ENCODE peak calls at places on chromosomes 4 and X, in nine cellular contexts. One of them, this sample, is unnamed.

GRCh38 chr4:2768921-2769336 is 12.8 kb upstream of the TNIP2 start:
- DNase-seq in mucosa of descending colon: no peak
- DNase-seq in progenitor cell of endocrine pancreas: no peak
- DNase-seq in epithelial cell of esophagus: no peak
- DNase-seq in psoas muscle: no peak
- DNase-seq in heart right ventricle: no peak
- DNase-seq in AG10803: no peak
- DNase-seq in left lung: no peak
- DNase-seq in tibial artery: no peak
- DNase-seq in this sample: peak

GRCh38 chrX:42739771-42740170 is 38.2 kb downstream of the PPP1R2C start:
- DNase-seq in heart right ventricle: no peak
- DNase-seq in tibial artery: no peak
- DNase-seq in left lung: no peak
- DNase-seq in psoas muscle: no peak
- DNase-seq in epithelial cell of esophagus: no peak
- DNase-seq in mucosa of descending colon: no peak
- DNase-seq in progenitor cell of endocrine pancreas: no peak
- DNase-seq in AG10803: no peak
- DNase-seq in this sample: no peak

GRCh38 chr4:13445841-13446790 is 38.0 kb downstream of the RAB28 start:
- DNase-seq in epithelial cell of esophagus: no peak
- DNase-seq in AG10803: no peak
- DNase-seq in mucosa of descending colon: no peak
- DNase-seq in progenitor cell of endocrine pancreas: no peak
- DNase-seq in left lung: no peak
- DNase-seq in tibial artery: no peak
- DNase-seq in heart right ventricle: no peak
- DNase-seq in psoas muscle: no peak
- DNase-seq in this sample: no peak

GRCh38 chrX:153569475-153569874 is 29.5 kb downstream of the CCNQ start:
- DNase-seq in left lung: no peak
- DNase-seq in psoas muscle: no peak
- DNase-seq in heart right ventricle: no peak
- DNase-seq in AG10803: no peak
- DNase-seq in epithelial cell of esophagus: no peak
- DNase-seq in progenitor cell of endocrine pancreas: no peak
- DNase-seq in mucosa of descending colon: no peak
- DNase-seq in tibial artery: no peak
- DNase-seq in this sample: no peak

GRCh38 chrX:78625292-78625909 is 33.7 kb downstream of the RTL3 start:
- DNase-seq in psoas muscle: no peak
- DNase-seq in epithelial cell of esophagus: no peak
- DNase-seq in tibial artery: no peak
- DNase-seq in heart right ventricle: no peak
- DNase-seq in AG10803: no peak
- DNase-seq in progenitor cell of endocrine pancreas: no peak
- DNase-seq in left lung: no peak
- DNase-seq in mucosa of descending colon: no peak
- DNase-seq in this sample: no peak

GRCh38 chr4:21386166-21386780 is 562.3 kb downstream of the KCNIP4 start:
- DNase-seq in heart right ventricle: no peak
- DNase-seq in epithelial cell of esophagus: no peak
- DNase-seq in psoas muscle: no peak
- DNase-seq in left lung: no peak
- DNase-seq in mucosa of descending colon: no peak
- DNase-seq in AG10803: no peak
- DNase-seq in progenitor cell of endocrine pancreas: no peak
- DNase-seq in tibial artery: no peak
- DNase-seq in this sample: no peak

GRCh38 chr4:15444276-15444675 is 16.4 kb downstream of the C1QTNF7 start:
- DNase-seq in AG10803: no peak
- DNase-seq in mucosa of descending colon: no peak
- DNase-seq in progenitor cell of endocrine pancreas: no peak
- DNase-seq in psoas muscle: no peak
- DNase-seq in left lung: peak
- DNase-seq in tibial artery: no peak
- DNase-seq in epithelial cell of esophagus: no peak
- DNase-seq in heart right ventricle: no peak
- DNase-seq in this sample: no peak

GRCh38 chrX:48996969-48997368 is 5.1 kb downstream of the GRIPAP1 start:
- DNase-seq in heart right ventricle: no peak
- DNase-seq in tibial artery: no peak
- DNase-seq in left lung: no peak
- DNase-seq in epithelial cell of esophagus: no peak
- DNase-seq in progenitor cell of endocrine pancreas: no peak
- DNase-seq in psoas muscle: no peak
- DNase-seq in AG10803: no peak
- DNase-seq in mucosa of descending colon: no peak
- DNase-seq in this sample: no peak

GRCh38 chr4:94669672-94670664 is 87.8 kb upstream of the BMPR1B start:
- DNase-seq in left lung: no peak
- DNase-seq in tibial artery: no peak
- DNase-seq in heart right ventricle: no peak
- DNase-seq in progenitor cell of endocrine pancreas: no peak
- DNase-seq in epithelial cell of esophagus: no peak
- DNase-seq in AG10803: no peak
- DNase-seq in mucosa of descending colon: no peak
- DNase-seq in psoas muscle: no peak
- DNase-seq in this sample: no peak

GRCh38 chrX:133970021-133970550 is 15.3 kb downstream of the GPC3 start:
- DNase-seq in tibial artery: no peak
- DNase-seq in heart right ventricle: no peak
- DNase-seq in epithelial cell of esophagus: no peak
- DNase-seq in AG10803: no peak
- DNase-seq in psoas muscle: no peak
- DNase-seq in mucosa of descending colon: no peak
- DNase-seq in progenitor cell of endocrine pancreas: peak
- DNase-seq in left lung: no peak
- DNase-seq in this sample: no peak

GRCh38 chr4:113901994-113902787 is 77.3 kb downstream of the ARSJ start:
- DNase-seq in heart right ventricle: no peak
- DNase-seq in left lung: peak
- DNase-seq in AG10803: no peak
- DNase-seq in epithelial cell of esophagus: peak
- DNase-seq in tibial artery: no peak
- DNase-seq in psoas muscle: no peak
- DNase-seq in progenitor cell of endocrine pancreas: peak
- DNase-seq in mucosa of descending colon: peak
- DNase-seq in this sample: no peak
- TF ChIP-seq CTCF in heart right ventricle: no peak
- TF ChIP-seq CTCF in left lung: peak
- TF ChIP-seq CTCF in AG10803: no peak
- TF ChIP-seq CTCF in epithelial cell of esophagus: peak
- TF ChIP-seq CTCF in tibial artery: no peak
- TF ChIP-seq CTCF in psoas muscle: no peak
- TF ChIP-seq CTCF in progenitor cell of endocrine pancreas: peak
- TF ChIP-seq CTCF in mucosa of descending colon: peak
- TF ChIP-seq CTCF in this sample: no peak

GRCh38 chrX:147803948-147804347 is 107.8 kb upstream of the FMR1 start:
- DNase-seq in left lung: no peak
- DNase-seq in progenitor cell of endocrine pancreas: no peak
- DNase-seq in heart right ventricle: no peak
- DNase-seq in mucosa of descending colon: peak
- DNase-seq in AG10803: peak
- DNase-seq in psoas muscle: no peak
- DNase-seq in epithelial cell of esophagus: peak
- DNase-seq in tibial artery: no peak
- DNase-seq in this sample: peak
- TF ChIP-seq CTCF in left lung: peak
- TF ChIP-seq CTCF in progenitor cell of endocrine pancreas: peak
- TF ChIP-seq CTCF in heart right ventricle: peak
- TF ChIP-seq CTCF in mucosa of descending colon: no peak
- TF ChIP-seq CTCF in AG10803: peak
- TF ChIP-seq CTCF in psoas muscle: no peak
- TF ChIP-seq CTCF in epithelial cell of esophagus: peak
- TF ChIP-seq CTCF in tibial artery: no peak
- TF ChIP-seq CTCF in this sample: peak

DNA sequence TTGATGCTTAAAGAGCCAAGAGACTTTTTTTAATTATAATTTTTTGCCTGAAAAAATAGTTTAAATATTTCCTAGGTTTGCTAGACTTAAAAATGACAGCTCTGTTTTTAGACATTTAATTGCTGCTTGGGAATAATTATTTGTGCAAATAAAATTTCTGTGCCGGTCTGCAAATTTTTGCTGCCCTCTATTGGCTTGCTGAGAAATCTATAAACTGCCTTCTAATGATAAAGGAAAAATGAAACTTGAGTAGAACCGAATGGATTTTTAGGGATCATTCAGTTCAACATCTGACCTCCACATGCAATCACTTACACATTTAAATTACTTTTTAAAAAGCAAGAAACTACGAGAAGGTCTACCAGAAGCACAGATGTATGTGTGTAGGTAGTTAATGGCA is 434.0 kb downstream of the FAM133A start:
- DNase-seq in heart right ventricle: no peak
- DNase-seq in progenitor cell of endocrine pancreas: no peak
- DNase-seq in mucosa of descending colon: no peak
- DNase-seq in AG10803: no peak
- DNase-seq in left lung: no peak
- DNase-seq in psoas muscle: no peak
- DNase-seq in epithelial cell of esophagus: no peak
- DNase-seq in tibial artery: no peak
- DNase-seq in this sample: no peak
- TF ChIP-seq CTCF in heart right ventricle: no peak
- TF ChIP-seq CTCF in progenitor cell of endocrine pancreas: no peak
- TF ChIP-seq CTCF in mucosa of descending colon: no peak
- TF ChIP-seq CTCF in AG10803: no peak
- TF ChIP-seq CTCF in left lung: no peak
- TF ChIP-seq CTCF in psoas muscle: no peak
- TF ChIP-seq CTCF in epithelial cell of esophagus: no peak
- TF ChIP-seq CTCF in tibial artery: no peak
- TF ChIP-seq CTCF in this sample: no peak

DNA sequence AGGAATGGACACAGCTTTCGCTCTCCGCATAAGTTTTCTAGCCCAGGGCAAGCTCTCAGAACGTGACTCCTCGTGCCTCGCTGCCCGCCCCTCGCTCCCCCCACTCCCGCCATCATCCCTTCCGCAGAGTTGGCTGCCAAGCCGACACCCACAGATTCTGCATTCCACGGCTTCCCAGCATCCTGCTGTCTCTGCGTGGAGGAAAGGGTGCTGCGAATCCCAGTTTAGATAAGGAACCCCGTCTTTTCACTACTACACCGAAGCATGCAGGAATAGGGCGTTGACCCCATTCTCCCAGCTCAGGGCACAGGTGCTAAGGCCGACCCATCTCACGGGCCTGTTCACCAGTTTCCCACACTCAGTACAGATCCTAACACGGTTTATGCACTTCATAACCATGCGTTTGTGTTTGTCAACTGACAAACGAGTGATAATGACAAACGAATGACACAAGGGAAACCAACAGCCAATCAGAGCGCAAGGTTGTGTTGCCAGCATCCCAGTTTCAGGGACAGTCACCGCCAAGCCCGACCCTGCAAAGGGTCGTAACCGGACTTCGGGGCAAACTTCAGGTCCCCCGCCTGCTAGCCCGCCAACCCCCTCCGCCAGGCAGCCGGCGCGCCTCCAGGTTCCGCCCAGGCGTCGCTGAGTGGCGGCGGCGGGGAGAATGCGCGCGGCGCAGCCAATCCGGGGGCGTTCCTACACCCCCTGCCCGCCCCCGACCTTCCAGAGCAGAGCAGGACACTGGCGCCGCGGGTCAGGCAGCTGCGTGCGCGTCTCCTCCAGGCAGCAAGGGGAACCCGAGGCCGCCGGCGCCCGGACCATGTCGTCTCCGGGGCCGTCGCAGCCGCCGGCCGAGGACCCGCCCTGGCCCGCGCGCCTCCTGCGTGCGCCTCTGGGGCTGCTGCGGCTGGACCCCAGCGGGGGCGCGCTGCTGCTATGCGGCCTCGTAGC is at the start of gene CYP2U1:
- DNase-seq in heart right ventricle: peak
- DNase-seq in mucosa of descending colon: peak
- DNase-seq in epithelial cell of esophagus: peak
- DNase-seq in psoas muscle: peak
- DNase-seq in left lung: peak
- DNase-seq in progenitor cell of endocrine pancreas: peak
- DNase-seq in AG10803: peak
- DNase-seq in tibial artery: peak
- DNase-seq in this sample: peak
- TF ChIP-seq CTCF in heart right ventricle: peak
- TF ChIP-seq CTCF in mucosa of descending colon: no peak
- TF ChIP-seq CTCF in epithelial cell of esophagus: no peak
- TF ChIP-seq CTCF in psoas muscle: peak
- TF ChIP-seq CTCF in left lung: no peak
- TF ChIP-seq CTCF in progenitor cell of endocrine pancreas: no peak
- TF ChIP-seq CTCF in AG10803: no peak
- TF ChIP-seq CTCF in tibial artery: peak
- TF ChIP-seq CTCF in this sample: no peak

This sample was measured in GM13976.